ENCODE peak calls at places on chromosomes 5 and 9, in ten cellular contexts. Y is AG04450, A is astrocyte, K is right atrium auricular region, V is pancreas, R is choroid plexus epithelial cell, D is cardiac fibroblast, H is Panc1, S is small intestine, T is A549. L is an unnamed sample.

GRCh38 chr5:111367081-111367480 is 142.9 kb downstream of the CAMK4 start:
- DNase-seq in Y (no peak), A (peak), K (no peak), V (no peak), R (no peak), D (peak), H (no peak), S (peak), T (no peak), L (peak)

GRCh38 chr5:141517902-141518610 is 29.2 kb downstream of the PCDHGC5 start:
- DNase-seq in Y (peak), A (no peak), K (no peak), V (no peak), R (peak), D (no peak), H (no peak), S (no peak), T (no peak), L (peak)

GRCh38 chr9:69936427-69936826 is 107.2 kb upstream of the MAMDC2 start:
- DNase-seq in Y (peak), A (peak), K (no peak), V (no peak), R (peak), D (peak), H (no peak), S (no peak), T (no peak), L (peak)

GRCh38 chr5:148484651-148485050 is 100.9 kb downstream of the FBXO38 start:
- DNase-seq in Y (no peak), A (no peak), K (no peak), V (no peak), R (no peak), D (no peak), H (no peak), S (no peak), T (no peak), L (no peak)

GRCh38 chr9:74463825-74464224 is 33.3 kb upstream of the RORB start:
- DNase-seq in Y (no peak), A (peak), K (no peak), V (no peak), R (no peak), D (no peak), H (no peak), S (no peak), T (no peak), L (no peak)

GRCh38 chr9:93300175-93300572 is 116.2 kb downstream of the WNK2 start:
- DNase-seq in Y (no peak), A (no peak), K (no peak), V (peak), R (no peak), D (no peak), H (no peak), S (no peak), T (no peak), L (no peak)

GRCh38 chr9:18058564-18058963 is 415.4 kb upstream of the ADAMTSL1 start:
- DNase-seq in Y (no peak), A (no peak), K (no peak), V (no peak), R (no peak), D (no peak), H (no peak), S (no peak), T (no peak), L (peak)

GRCh38 chr9:121945849-121946248 is 147.3 kb downstream of the TTLL11 start:
- DNase-seq in Y (no peak), A (no peak), K (no peak), V (no peak), R (no peak), D (peak), H (no peak), S (no peak), T (no peak), L (no peak)

GRCh38 chr9:715310-715709 is 126.2 kb upstream of the DMRT1 start:
- DNase-seq in Y (no peak), A (peak), K (no peak), V (no peak), R (peak), D (no peak), H (no peak), S (no peak), T (no peak), L (no peak)

GRCh38 chr5:142366007-142366406 is 41.2 kb upstream of the SPRY4 start:
- DNase-seq in Y (no peak), A (no peak), K (no peak), V (no peak), R (no peak), D (no peak), H (no peak), S (no peak), T (no peak), L (no peak)

GRCh38 chr9:115353681-115354080 is 235.7 kb upstream of the TNC start:
- DNase-seq in Y (no peak), A (peak), K (no peak), V (no peak), R (no peak), D (no peak), H (no peak), S (no peak), T (no peak), L (peak)

GRCh38 chr5:57836921-57837320 is 354.3 kb upstream of the ACTBL2 start:
- DNase-seq in Y (no peak), A (no peak), K (no peak), V (no peak), R (no peak), D (no peak), H (no peak), S (no peak), T (no peak), L (no peak)

GRCh38 chr9:3662671-3663070 is 136.9 kb upstream of the RFX3 start:
- DNase-seq in Y (peak), A (peak), K (no peak), V (no peak), R (peak), D (peak), H (no peak), S (no peak), T (no peak), L (peak)

GRCh38 chr5:139459451-139459934 is 3.0 kb downstream of the ECSCR start:
- DNase-seq in Y (no peak), A (no peak), K (no peak), V (no peak), R (peak), D (peak), H (no peak), S (no peak), T (no peak), L (no peak)

GRCh38 chr9:101543098-101543735 is 9.6 kb downstream of the RNF20 start:
- DNase-seq in Y (no peak), A (no peak), K (no peak), V (no peak), R (no peak), D (no peak), H (no peak), S (no peak), T (no peak), L (no peak)

GRCh38 chr5:10981927-10982326 is 220.9 kb upstream of the DAP start:
- DNase-seq in Y (no peak), A (no peak), K (no peak), V (no peak), R (no peak), D (no peak), H (no peak), S (no peak), T (no peak), L (no peak)

GRCh38 chr5:96614110-96614691 is 48.0 kb upstream of the CAST start:
- DNase-seq in Y (peak), A (peak), K (peak), V (no peak), R (peak), D (peak), H (peak), S (peak), T (peak), L (peak)

GRCh38 chr5:116536279-116537161 is 38.1 kb downstream of the SEMA6A start:
- DNase-seq in Y (no peak), A (no peak), K (no peak), V (no peak), R (no peak), D (peak), H (no peak), S (peak), T (no peak), L (no peak)

GRCh38 chr5:73215525-73215890 is 42.5 kb downstream of the TMEM174 start:
- DNase-seq in Y (no peak), A (no peak), K (no peak), V (no peak), R (no peak), D (peak), H (no peak), S (no peak), T (no peak), L (no peak)

GRCh38 chr9:23774266-23774665 is 51.8 kb downstream of the ELAVL2 start:
- DNase-seq in Y (no peak), A (peak), K (no peak), V (no peak), R (no peak), D (no peak), H (no peak), S (no peak), T (no peak), L (no peak)

GRCh38 chr9:91771027-91771426 is 179.0 kb downstream of the ROR2 start:
- DNase-seq in Y (peak), A (peak), K (peak), V (no peak), R (peak), D (peak), H (no peak), S (no peak), T (no peak), L (peak)

GRCh38 chr9:95516736-95517558 is at the start of gene PTCH1:
- DNase-seq in Y (no peak), A (peak), K (no peak), V (peak), R (peak), D (peak), H (no peak), S (peak), T (peak), L (peak)

GRCh38 chr5:80346055-80346454 is 26.3 kb downstream of the SPZ1 start:
- DNase-seq in Y (no peak), A (no peak), K (no peak), V (no peak), R (peak), D (peak), H (peak), S (peak), T (peak), L (peak)

GRCh38 chr5:92907914-92908606 is 673.0 kb downstream of the NR2F1-AS1 start:
- DNase-seq in Y (peak), A (peak), K (no peak), V (no peak), R (peak), D (peak), H (no peak), S (no peak), T (no peak), L (peak)

GRCh38 chr5:172800088-172800551 is 29.1 kb upstream of the DUSP1 start:
- DNase-seq in Y (peak), A (peak), K (peak), V (no peak), R (peak), D (peak), H (no peak), S (no peak), T (no peak), L (peak)

DNA sequence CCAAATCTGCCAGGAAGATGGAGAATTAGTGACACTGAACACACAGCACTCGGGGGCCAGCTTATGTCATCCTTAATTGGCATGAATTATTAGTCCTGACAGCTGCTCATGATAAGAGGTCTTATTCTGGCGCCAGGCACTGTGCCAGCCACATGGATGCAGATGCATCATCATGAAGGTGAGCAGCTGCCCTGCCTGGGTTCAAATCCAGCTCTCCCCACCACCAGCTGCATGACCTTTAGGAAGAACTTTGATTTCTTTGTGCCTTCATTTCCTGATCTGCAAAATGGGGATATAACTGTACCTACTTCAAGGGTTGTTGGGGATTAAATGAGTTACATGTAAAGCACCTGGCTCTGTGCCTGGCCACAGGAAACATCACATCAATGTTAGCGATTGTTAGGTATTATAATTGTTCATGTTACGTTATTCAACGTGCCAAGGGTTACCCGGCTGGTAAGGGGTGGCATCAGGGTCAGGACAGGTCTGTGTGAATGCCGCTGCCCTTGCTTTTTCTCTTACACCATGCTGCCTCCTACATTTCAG is 5.7 kb downstream of the ANKS6 start:
- DNase-seq in Y (no peak), A (no peak), K (no peak), V (no peak), R (no peak), D (no peak), H (no peak), S (no peak), T (no peak), L (no peak)
- H3K4me3 ChIP-seq in Y (no peak), A (no peak), K (no peak), V (no peak), R (no peak), D (no peak), H (no peak), S (no peak), T (no peak), L (no peak)

GRCh38 chr5:171311698-171312083 is 2.6 kb downstream of the TLX3 start:
- DNase-seq in Y (no peak), A (no peak), K (no peak), V (no peak), R (no peak), D (no peak), H (no peak), S (no peak), T (no peak), L (no peak)

GRCh38 chr5:171310816-171311697 is 2.0 kb downstream of the TLX3 start:
- DNase-seq in Y (no peak), A (no peak), K (no peak), V (peak), R (peak), D (peak), H (no peak), S (no peak), T (no peak), L (no peak)

GRCh38 chr5:171309276-171309525 is 153 bp downstream of the TLX3 start:
- DNase-seq in Y (no peak), A (no peak), K (no peak), V (no peak), R (no peak), D (no peak), H (no peak), S (no peak), T (no peak), L (no peak)

GRCh38 chr5:171309526-171310333 is 682 bp downstream of the TLX3 start:
- DNase-seq in Y (no peak), A (no peak), K (no peak), V (peak), R (no peak), D (no peak), H (no peak), S (peak), T (no peak), L (no peak)

GRCh38 chr5:171310334-171310815 is 1.3 kb downstream of the TLX3 start:
- DNase-seq in Y (no peak), A (no peak), K (no peak), V (peak), R (no peak), D (no peak), H (no peak), S (no peak), T (no peak), L (no peak)
- H3K4me3 ChIP-seq in Y (no peak), A (no peak), K (no peak), V (no peak), R (no peak), D (no peak), H (no peak), S (no peak), T (no peak), L (no peak)

GRCh38 chr5:150765019-150765788 is 6.4 kb upstream of the DCTN4 start:
- DNase-seq in Y (no peak), A (no peak), K (no peak), V (no peak), R (no peak), D (no peak), H (no peak), S (no peak), T (no peak), L (no peak)
- H3K4me3 ChIP-seq in Y (no peak), A (no peak), K (no peak), V (no peak), R (no peak), D (no peak), H (no peak), S (no peak), T (no peak), L (no peak)

DNA sequence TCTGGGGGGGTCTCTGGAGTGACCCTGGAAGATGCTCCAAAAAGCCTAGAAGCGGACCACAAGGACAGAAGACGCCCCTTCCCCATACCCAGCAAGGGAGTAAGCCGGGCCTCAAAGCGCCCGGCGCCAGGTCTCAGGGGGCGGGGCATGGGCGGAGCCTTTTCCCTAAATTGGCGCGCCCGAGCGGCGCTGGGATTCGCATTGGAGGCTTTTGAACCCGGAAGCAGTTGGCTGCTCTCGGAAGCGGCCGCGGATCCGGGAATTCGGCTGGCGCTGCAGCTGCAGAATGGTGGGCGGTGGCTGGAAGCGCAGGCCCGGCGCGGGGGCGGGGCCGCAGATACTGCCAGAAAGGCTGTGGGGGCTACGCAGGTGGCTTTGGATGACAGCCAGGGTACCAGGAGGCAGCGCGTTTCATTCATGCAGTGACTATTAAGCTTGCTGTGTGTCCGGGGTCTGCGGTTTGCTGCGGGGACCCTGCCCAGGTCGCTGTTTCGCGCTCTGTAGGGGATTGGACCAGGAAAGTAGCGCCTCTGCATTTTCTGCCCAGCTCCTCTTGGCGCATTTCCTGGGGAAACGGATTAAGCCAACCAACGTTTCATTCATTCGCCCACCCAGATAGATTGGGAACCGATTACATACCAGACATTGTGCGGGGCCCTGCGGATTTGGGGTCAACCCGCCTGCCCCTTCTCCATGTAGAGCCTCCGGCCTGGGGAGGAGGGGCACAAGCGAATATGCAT is 83.0 kb upstream of the FREM1 start:
- DNase-seq in Y (no peak), A (peak), K (peak), V (peak), R (peak), D (peak), H (no peak), S (peak), T (peak), L (peak)
- H3K4me3 ChIP-seq in Y (peak), A (peak), K (peak), V (peak), R (peak), D (peak), H (peak), S (peak), T (peak), L (peak)

DNA sequence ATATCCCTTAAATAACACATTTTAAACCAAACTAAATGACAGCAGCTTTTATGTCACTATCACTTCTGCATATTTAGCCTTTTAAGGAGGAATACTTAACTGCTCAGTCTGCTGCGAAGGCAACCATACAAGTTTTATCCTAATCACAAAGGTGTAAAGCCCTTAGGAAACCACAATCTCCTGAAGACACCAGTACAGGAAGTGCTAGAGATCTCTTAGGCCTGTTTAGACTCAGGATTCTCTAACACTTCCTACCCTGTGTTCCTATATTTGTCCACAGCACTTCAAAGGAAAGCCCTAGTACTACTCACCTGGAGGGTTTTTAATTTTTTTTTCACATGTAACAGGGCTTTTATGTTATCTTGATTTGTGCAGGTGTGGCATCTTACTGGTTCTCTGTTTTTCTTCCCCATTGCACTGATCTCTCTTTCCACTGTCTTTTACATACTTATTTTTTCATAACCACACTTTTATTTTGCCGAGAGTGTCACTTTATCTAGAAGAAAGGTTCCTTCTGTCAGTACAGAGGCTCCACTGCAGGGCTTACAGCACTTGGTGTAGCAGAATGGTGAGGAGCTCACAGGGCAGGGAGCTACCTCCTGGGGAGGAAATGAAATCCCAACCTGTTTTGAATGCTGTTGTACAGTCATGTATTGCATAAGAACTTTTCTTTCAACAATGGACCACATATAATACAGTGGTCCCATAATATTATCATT is 1060.6 kb upstream of the ACO1 start:
- DNase-seq in Y (no peak), A (no peak), K (no peak), V (no peak), R (peak), D (no peak), H (no peak), S (no peak), T (no peak), L (no peak)
- H3K4me3 ChIP-seq in Y (no peak), A (no peak), K (no peak), V (no peak), R (no peak), D (no peak), H (no peak), S (no peak), T (no peak), L (no peak)

DNA sequence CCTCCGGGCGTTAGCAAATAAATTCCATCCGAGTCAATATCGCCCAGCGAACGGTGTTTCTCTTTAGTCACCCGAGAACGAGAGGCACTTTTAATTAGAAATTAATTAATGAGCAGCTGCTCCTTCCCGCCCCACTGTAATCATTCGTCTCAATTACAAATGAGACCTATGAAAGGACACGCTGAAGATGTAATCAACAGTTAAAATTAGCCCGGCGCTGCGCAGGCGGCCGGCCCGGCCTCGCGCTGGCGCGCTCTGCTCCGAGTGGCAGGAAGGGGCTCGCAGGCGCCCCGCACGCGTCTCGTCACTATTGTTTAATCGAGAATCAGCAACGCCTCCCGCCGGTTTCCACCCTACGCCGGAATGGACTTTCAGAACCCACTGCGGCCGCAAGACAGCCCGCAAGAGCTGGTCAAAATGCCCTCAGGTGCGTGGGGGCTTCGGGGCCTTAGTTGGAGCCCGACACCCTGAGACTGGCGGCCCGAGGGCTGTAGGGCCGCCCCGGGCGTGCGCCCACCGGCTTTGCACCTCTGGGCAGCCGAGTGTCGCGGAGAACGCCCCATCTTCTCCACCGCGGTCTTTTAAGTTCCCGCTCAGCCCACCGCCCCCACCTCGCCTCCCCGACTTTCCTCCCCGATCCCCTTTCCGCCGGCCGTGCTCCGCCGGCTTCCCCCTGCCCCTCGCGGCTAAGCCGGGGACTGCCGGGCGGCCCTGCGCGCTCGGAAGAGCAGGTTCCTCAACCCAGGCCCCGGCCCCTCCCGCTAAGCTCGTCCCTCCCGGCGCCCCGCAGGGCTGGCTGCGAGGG is 597 bp upstream of the IRX4 start:
- DNase-seq in Y (no peak), A (no peak), K (no peak), V (peak), R (no peak), D (no peak), H (no peak), S (no peak), T (peak), L (no peak)
- H3K4me3 ChIP-seq in Y (no peak), A (no peak), K (peak), V (peak), R (no peak), D (peak), H (peak), S (no peak), T (peak), L (no peak)